ENCODE peak calls at places on chromosomes 12 and 14, in four cellular contexts. One of them, this sample, is unnamed.

GRCh38 chr12:1054103-1054838 is 63.2 kb downstream of the ERC1 start:
- DNase-seq in IMR-90: no peak
- DNase-seq in H9: no peak
- DNase-seq in keratinocyte: no peak
- DNase-seq in this sample: peak; percentile 66

GRCh38 chr12:106436183-106436582 is 78.6 kb downstream of the POLR3B start:
- DNase-seq in keratinocyte: no peak
- DNase-seq in IMR-90: peak; percentile 3
- DNase-seq in H9: no peak
- DNase-seq in this sample: no peak

GRCh38 chr12:93778306-93778705 is 101.1 kb downstream of the CRADD start:
- DNase-seq in keratinocyte: no peak
- DNase-seq in IMR-90: peak; percentile 88
- DNase-seq in H9: no peak
- DNase-seq in this sample: no peak

GRCh38 chr14:100825691-100826331 is at the start of gene MEG3:
- DNase-seq in keratinocyte: no peak
- DNase-seq in IMR-90: peak; percentile 82
- DNase-seq in H9: no peak
- DNase-seq in this sample: no peak

GRCh38 chr14:64293976-64294671 is at the start of gene ESR2:
- DNase-seq in keratinocyte: no peak
- DNase-seq in IMR-90: peak; percentile 36
- DNase-seq in H9: peak; percentile 56
- DNase-seq in this sample: peak; percentile 80

GRCh38 chr12:40099423-40099853 is 6.4 kb downstream of the SLC2A13 start:
- DNase-seq in IMR-90: no peak
- DNase-seq in keratinocyte: no peak
- DNase-seq in H9: no peak
- DNase-seq in this sample: no peak

GRCh38 chr12:82687020-82687951 is 580 bp downstream of the TMTC2 start:
- DNase-seq in H9: peak; percentile 80
- DNase-seq in IMR-90: peak; percentile 9
- DNase-seq in keratinocyte: no peak
- DNase-seq in this sample: peak; percentile 92

GRCh38 chr14:93984070-93984469 is 7.7 kb upstream of the ASB2 start:
- DNase-seq in IMR-90: peak; percentile 81
- DNase-seq in H9: peak; percentile 49
- DNase-seq in keratinocyte: no peak
- DNase-seq in this sample: peak; percentile 72

GRCh38 chr14:68137704-68138619 is 318.4 kb downstream of the RAD51B start:
- DNase-seq in H9: peak; percentile 96
- DNase-seq in keratinocyte: peak; percentile 97
- DNase-seq in IMR-90: peak; percentile 95
- DNase-seq in this sample: peak; percentile 93

GRCh38 chr12:55997535-55997859 is 421 bp downstream of the SUOX start:
- DNase-seq in keratinocyte: no peak
- DNase-seq in H9: peak; percentile 41
- DNase-seq in IMR-90: no peak
- DNase-seq in this sample: no peak

GRCh38 chr14:99420711-99421110 is 59.9 kb downstream of the SETD3 start:
- DNase-seq in H9: peak; percentile 48
- DNase-seq in IMR-90: no peak
- DNase-seq in keratinocyte: peak; percentile 11
- DNase-seq in this sample: no peak

GRCh38 chr12:54954228-54954627 is 30.3 kb downstream of the TESPA1 start:
- DNase-seq in IMR-90: no peak
- DNase-seq in H9: no peak
- DNase-seq in keratinocyte: no peak
- DNase-seq in this sample: no peak

GRCh38 chr12:61860439-61860838 is 399.8 kb upstream of the USP15 start:
- DNase-seq in H9: no peak
- DNase-seq in keratinocyte: no peak
- DNase-seq in IMR-90: no peak
- DNase-seq in this sample: no peak

GRCh38 chr14:49861581-49861922 is 9.0 kb upstream of the NEMF start:
- DNase-seq in IMR-90: peak; percentile 87
- DNase-seq in keratinocyte: no peak
- DNase-seq in H9: peak; percentile 61
- DNase-seq in this sample: peak; percentile 86

GRCh38 chr12:69966409-69966808 is 141.4 kb downstream of the MYRFL start:
- DNase-seq in keratinocyte: peak; percentile 87
- DNase-seq in H9: no peak
- DNase-seq in IMR-90: peak; percentile 55
- DNase-seq in this sample: peak; percentile 43

GRCh38 chr12:95339086-95339788 is 121.6 kb downstream of the VEZT start:
- DNase-seq in keratinocyte: no peak
- DNase-seq in IMR-90: no peak
- DNase-seq in H9: no peak
- DNase-seq in this sample: no peak

GRCh38 chr12:84913151-84913550 is 552 bp upstream of the SLC6A15 start:
- DNase-seq in H9: peak; percentile 61
- DNase-seq in IMR-90: no peak
- DNase-seq in keratinocyte: no peak
- DNase-seq in this sample: peak; percentile 80

GRCh38 chr14:37202265-37202664 is 4.5 kb downstream of the MIPOL1 start:
- DNase-seq in H9: no peak
- DNase-seq in IMR-90: peak; percentile 45
- DNase-seq in keratinocyte: peak; percentile 60
- DNase-seq in this sample: no peak

GRCh38 chr12:59911516-59911915 is 315.7 kb downstream of the SLC16A7 start:
- DNase-seq in keratinocyte: no peak
- DNase-seq in H9: no peak
- DNase-seq in IMR-90: no peak
- DNase-seq in this sample: no peak

GRCh38 chr12:82279597-82279996 is 78.6 kb downstream of the CCDC59 start:
- DNase-seq in H9: no peak
- DNase-seq in IMR-90: no peak
- DNase-seq in keratinocyte: no peak
- DNase-seq in this sample: no peak

GRCh38 chr12:132724506-132725220 is 14.0 kb downstream of the PGAM5 start:
- DNase-seq in keratinocyte: no peak
- DNase-seq in H9: no peak
- DNase-seq in IMR-90: no peak
- DNase-seq in this sample: peak; percentile 51

GRCh38 chr12:68977909-68978610 is 45.1 kb upstream of the CPM start:
- DNase-seq in IMR-90: no peak
- DNase-seq in H9: no peak
- DNase-seq in keratinocyte: no peak
- DNase-seq in this sample: no peak

GRCh38 chr12:47219243-47219642 is 139.5 kb upstream of the AMIGO2 start:
- DNase-seq in keratinocyte: no peak
- DNase-seq in H9: no peak
- DNase-seq in IMR-90: peak; percentile 71
- DNase-seq in this sample: no peak
- H3K27ac ChIP-seq in keratinocyte: no peak overlapping the region
- H3K27ac ChIP-seq in H9: no peak overlapping the region
- H3K27ac ChIP-seq in IMR-90: no peak overlapping the region
- H3K27ac ChIP-seq in this sample: no peak overlapping the region

DNA sequence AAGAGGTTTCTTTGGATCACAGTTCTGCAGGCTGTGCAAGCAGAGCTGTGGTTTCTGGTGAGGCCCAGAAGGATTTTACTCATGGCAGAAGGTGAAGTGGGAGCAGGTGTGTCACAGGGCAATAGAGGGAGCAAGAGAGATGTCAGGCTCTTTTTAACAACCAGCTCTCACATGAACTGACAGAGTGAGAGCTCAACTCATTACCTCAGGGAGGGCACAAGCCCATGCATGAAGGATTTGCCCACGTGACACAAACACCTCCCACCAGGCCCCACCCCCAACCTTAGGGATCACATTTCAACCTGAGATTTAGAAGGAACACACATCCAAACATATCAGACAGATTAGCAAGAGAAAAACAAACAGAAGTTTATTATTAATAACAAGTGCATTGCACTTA is 470.4 kb downstream of the GALC start:
- DNase-seq in IMR-90: no peak
- DNase-seq in H9: peak; percentile 80
- DNase-seq in keratinocyte: no peak
- DNase-seq in this sample: peak; percentile 73
- H3K27me3 ChIP-seq in IMR-90: no peaks in the 10 kb centered on the region
- H3K27me3 ChIP-seq in H9: no peaks in the 10 kb centered on the region
- H3K27me3 ChIP-seq in keratinocyte: no peaks in the 10 kb centered on the region
- H3K27me3 ChIP-seq in this sample: no peaks in the 10 kb centered on the region

DNA sequence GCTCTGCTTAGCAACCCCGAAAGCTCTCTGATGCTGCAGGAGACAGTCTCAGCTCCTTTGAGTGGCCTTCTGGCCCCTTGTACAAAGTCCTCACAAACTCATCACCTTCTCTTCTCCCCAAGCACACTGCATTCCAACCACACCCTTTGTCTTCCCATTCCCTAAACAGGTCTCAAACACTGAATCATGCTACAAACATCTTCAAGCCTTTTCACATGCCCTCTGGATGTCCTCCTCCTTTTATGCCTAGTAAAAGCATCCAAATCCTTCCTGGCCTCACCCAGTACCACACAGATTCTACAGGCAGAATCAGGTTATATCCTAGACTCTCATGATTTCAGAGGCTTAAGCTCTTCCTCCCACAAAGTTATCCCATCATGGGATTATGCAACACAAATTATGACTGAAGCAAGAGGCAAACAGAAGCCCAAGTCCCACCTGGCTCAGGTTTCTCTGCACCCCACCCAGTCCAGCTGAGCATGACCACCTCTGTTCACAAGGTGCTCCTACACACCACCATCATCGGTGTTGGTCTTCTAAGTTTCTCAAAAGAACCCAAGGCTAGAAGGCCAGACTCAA is 61.4 kb upstream of the PCED1B start:
- DNase-seq in IMR-90: peak; percentile 28
- DNase-seq in keratinocyte: peak; percentile 88
- DNase-seq in H9: no peak
- DNase-seq in this sample: no peak
- H3K9ac ChIP-seq in IMR-90: peak overlapping the region; percentile 25
- H3K9ac ChIP-seq in keratinocyte: no peak overlapping the region
- H3K9ac ChIP-seq in H9: no peak overlapping the region
- H3K9ac ChIP-seq in this sample: no peak overlapping the region

DNA sequence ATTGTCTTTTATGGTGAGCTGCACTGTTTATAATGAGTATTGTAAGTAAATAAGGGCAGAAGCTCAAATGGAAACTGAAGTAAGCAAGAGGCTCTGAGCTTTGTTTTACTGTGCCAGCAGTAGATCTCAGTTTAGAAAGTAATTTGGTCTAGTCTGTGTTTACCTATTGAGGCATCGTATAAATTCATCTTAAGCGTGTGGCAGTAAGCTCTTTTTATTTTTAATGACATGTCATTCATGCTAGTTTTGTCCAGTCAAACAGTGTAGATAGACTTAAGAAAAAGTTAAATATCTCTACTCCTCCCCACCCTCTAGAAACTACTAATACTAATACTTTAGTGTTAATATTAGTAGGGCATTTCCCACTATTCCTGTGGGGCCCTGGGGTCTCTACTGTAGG is 2.0 kb downstream of the ANO6 start:
- DNase-seq in keratinocyte: no peak
- DNase-seq in IMR-90: peak; percentile 12
- DNase-seq in H9: no peak
- DNase-seq in this sample: no peak
- H3K27ac ChIP-seq in keratinocyte: peak overlapping the region; percentile 87
- H3K27ac ChIP-seq in IMR-90: no peak overlapping the region
- H3K27ac ChIP-seq in H9: no peak overlapping the region
- H3K27ac ChIP-seq in this sample: no peak overlapping the region

DNA sequence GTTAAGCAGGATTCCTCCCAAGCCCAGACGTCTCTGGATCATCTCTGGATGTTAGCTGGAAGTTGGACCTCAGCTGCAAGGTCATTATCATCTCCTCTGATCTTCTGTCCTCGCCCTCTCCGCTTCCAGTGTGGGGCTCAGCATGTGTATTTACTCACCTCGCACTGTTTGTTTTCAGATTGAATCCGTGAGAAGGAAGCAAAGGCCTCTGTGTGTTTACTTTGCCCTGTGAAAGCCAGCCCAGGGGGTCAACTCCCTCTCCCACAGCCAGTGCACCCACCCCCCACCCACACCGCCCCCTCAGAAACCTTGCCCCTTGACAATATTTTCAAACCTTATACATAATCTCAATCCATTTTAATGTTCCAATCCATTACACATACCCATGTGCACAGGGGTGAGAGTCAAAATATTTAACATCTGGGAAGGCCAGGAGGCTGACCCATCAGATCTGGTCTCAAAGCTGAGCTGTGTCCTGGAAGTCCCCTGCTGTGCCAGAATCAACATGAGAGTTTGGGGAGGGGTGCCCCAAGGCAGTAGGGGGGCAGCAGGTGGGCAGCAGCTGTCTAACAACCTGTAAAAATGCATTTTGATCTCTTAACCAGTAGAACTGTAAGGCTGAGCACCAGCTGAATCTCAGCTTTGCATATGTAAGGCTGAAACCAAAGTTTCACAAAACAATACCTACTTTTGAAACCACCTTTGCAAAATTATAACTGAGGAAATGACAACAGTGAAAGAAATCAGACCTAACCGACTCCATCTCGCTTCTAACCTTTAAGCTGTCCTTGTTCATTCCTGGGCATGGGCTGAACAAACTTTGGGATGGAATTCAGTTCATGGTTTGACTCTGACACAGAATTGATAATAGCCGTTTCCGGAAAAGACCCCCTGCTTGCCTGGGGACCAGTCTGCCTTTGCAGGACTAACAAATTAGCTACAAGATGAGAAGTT is 158.0 kb downstream of the ZNF664 start:
- DNase-seq in IMR-90: no peak
- DNase-seq in H9: peak; percentile 68
- DNase-seq in keratinocyte: no peak
- DNase-seq in this sample: peak; percentile 90
- H3K27me3 ChIP-seq in IMR-90: peaks cover 17% of the 10 kb centered on the region
- H3K27me3 ChIP-seq in H9: no peaks in the 10 kb centered on the region
- H3K27me3 ChIP-seq in keratinocyte: no peaks in the 10 kb centered on the region
- H3K27me3 ChIP-seq in this sample: no peaks in the 10 kb centered on the region

DNA sequence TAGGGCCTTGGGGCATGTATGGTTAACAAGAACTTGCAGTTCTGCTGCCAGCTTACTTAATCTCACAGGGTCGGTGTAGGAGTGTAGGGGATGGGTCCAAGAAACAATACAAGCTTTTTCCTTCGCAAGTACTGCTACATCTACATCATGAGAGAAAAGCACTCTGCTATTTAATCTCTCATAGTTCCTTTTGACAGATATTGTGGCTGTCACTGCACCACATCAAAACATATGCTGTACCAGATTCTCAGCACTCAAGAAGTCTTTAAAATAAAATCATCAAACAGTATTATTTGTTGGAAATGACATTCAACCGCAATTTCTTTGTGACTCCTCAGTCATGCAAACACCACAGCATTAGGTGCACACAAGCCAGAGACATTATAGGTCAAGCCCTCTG is 215.5 kb upstream of the BMP4 start:
- DNase-seq in H9: no peak
- DNase-seq in keratinocyte: no peak
- DNase-seq in IMR-90: no peak
- DNase-seq in this sample: no peak
- H3K9ac ChIP-seq in H9: no peak overlapping the region
- H3K9ac ChIP-seq in keratinocyte: no peak overlapping the region
- H3K9ac ChIP-seq in IMR-90: no peak overlapping the region
- H3K9ac ChIP-seq in this sample: no peak overlapping the region

DNA sequence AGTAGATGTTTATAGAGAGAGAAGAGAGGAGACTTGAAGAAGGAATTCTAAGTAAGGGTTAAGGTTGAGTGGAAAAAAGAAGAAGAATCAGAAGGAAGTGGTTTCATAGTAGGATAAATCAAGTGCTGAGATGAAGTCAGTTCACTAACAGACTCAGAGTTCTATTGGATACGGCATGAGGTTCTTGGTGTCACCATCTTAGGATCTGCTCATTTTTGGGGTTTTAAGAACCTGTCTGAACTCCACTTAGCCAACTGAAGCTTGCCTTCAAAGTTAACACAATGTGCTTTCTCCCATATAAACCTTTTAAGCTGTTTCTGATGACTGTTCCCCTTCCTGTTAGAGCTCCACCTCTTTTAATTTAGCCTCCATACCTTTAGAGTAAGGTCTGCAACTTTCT is 152.6 kb downstream of the PRKCH start:
- DNase-seq in keratinocyte: no peak
- DNase-seq in H9: no peak
- DNase-seq in IMR-90: no peak
- DNase-seq in this sample: no peak
- H3K27ac ChIP-seq in keratinocyte: no peak overlapping the region
- H3K27ac ChIP-seq in H9: no peak overlapping the region
- H3K27ac ChIP-seq in IMR-90: no peak overlapping the region
- H3K27ac ChIP-seq in this sample: no peak overlapping the region

This sample was measured in endodermal cell.